ENCODE peak calls at places on chromosomes 13 and 19, in nine cellular contexts. One of them, this sample, is unnamed.

GRCh38 chr13:51246411-51247298 is 24.5 kb downstream of the FAM124A start:
- DNase-seq in iPS DF 6.9: no peak
- DNase-seq in spleen: no peak
- DNase-seq in Peyer's patch: no peak
- DNase-seq in GM23338: no peak
- DNase-seq in CD4-positive, CD25-positive, alpha-beta regulatory T cell: no peak
- DNase-seq in heart left ventricle: peak; percentile 68
- DNase-seq in stomach: no peak
- DNase-seq in neural progenitor cell: peak; percentile 37
- DNase-seq in this sample: no peak

GRCh38 chr13:102399791-102400618 is 1.8 kb downstream of the FGF14 start:
- DNase-seq in iPS DF 6.9: no peak
- DNase-seq in spleen: peak; percentile 75
- DNase-seq in Peyer's patch: no peak
- DNase-seq in GM23338: peak; percentile 55
- DNase-seq in CD4-positive, CD25-positive, alpha-beta regulatory T cell: no peak
- DNase-seq in heart left ventricle: peak; percentile 61
- DNase-seq in stomach: no peak
- DNase-seq in neural progenitor cell: peak; percentile 46
- DNase-seq in this sample: no peak

GRCh38 chr13:106349080-106349841 is 186.2 kb downstream of the EFNB2 start:
- DNase-seq in iPS DF 6.9: no peak
- DNase-seq in spleen: no peak
- DNase-seq in Peyer's patch: no peak
- DNase-seq in GM23338: peak; percentile 62
- DNase-seq in CD4-positive, CD25-positive, alpha-beta regulatory T cell: no peak
- DNase-seq in heart left ventricle: no peak
- DNase-seq in stomach: peak; percentile 69
- DNase-seq in neural progenitor cell: peak; percentile 71
- DNase-seq in this sample: peak; percentile 46

GRCh38 chr19:1568320-1569019 is at the start of gene MEX3D:
- DNase-seq in iPS DF 6.9: no peak
- DNase-seq in spleen: peak; percentile 93
- DNase-seq in Peyer's patch: peak; percentile 82
- DNase-seq in GM23338: peak; percentile 83
- DNase-seq in CD4-positive, CD25-positive, alpha-beta regulatory T cell: peak; percentile 81
- DNase-seq in heart left ventricle: peak; percentile 88
- DNase-seq in stomach: peak; percentile 87
- DNase-seq in neural progenitor cell: peak; percentile 90
- DNase-seq in this sample: peak; percentile 67

GRCh38 chr13:72290962-72291681 is 424.1 kb upstream of the DACH1 start:
- DNase-seq in iPS DF 6.9: peak; percentile 7
- DNase-seq in spleen: no peak
- DNase-seq in Peyer's patch: no peak
- DNase-seq in GM23338: peak; percentile 47
- DNase-seq in CD4-positive, CD25-positive, alpha-beta regulatory T cell: no peak
- DNase-seq in heart left ventricle: no peak
- DNase-seq in stomach: no peak
- DNase-seq in neural progenitor cell: no peak
- DNase-seq in this sample: no peak

GRCh38 chr19:4233282-4233853 is 4.0 kb downstream of the EBI3 start:
- DNase-seq in iPS DF 6.9: no peak
- DNase-seq in spleen: peak; percentile 91
- DNase-seq in Peyer's patch: peak; percentile 45
- DNase-seq in GM23338: peak; percentile 84
- DNase-seq in CD4-positive, CD25-positive, alpha-beta regulatory T cell: peak; percentile 49
- DNase-seq in heart left ventricle: peak; percentile 76
- DNase-seq in stomach: peak; percentile 54
- DNase-seq in neural progenitor cell: peak; percentile 52
- DNase-seq in this sample: peak; percentile 42

GRCh38 chr19:18647807-18648206 is 11.0 kb downstream of the KLHL26 start:
- DNase-seq in iPS DF 6.9: no peak
- DNase-seq in spleen: no peak
- DNase-seq in Peyer's patch: no peak
- DNase-seq in GM23338: no peak
- DNase-seq in CD4-positive, CD25-positive, alpha-beta regulatory T cell: no peak
- DNase-seq in heart left ventricle: no peak
- DNase-seq in stomach: no peak
- DNase-seq in neural progenitor cell: no peak
- DNase-seq in this sample: no peak

GRCh38 chr13:112449545-112449930 is 73.4 kb downstream of the SPACA7 start:
- DNase-seq in iPS DF 6.9: no peak
- DNase-seq in spleen: peak; percentile 25
- DNase-seq in Peyer's patch: no peak
- DNase-seq in GM23338: no peak
- DNase-seq in CD4-positive, CD25-positive, alpha-beta regulatory T cell: no peak
- DNase-seq in heart left ventricle: peak; percentile 42
- DNase-seq in stomach: peak; percentile 11
- DNase-seq in neural progenitor cell: no peak
- DNase-seq in this sample: peak; percentile 19

GRCh38 chr19:51514866-51515481 is 13.4 kb upstream of the SIGLEC12 start:
- DNase-seq in iPS DF 6.9: peak; percentile 39
- DNase-seq in spleen: no peak
- DNase-seq in Peyer's patch: no peak
- DNase-seq in GM23338: peak; percentile 82
- DNase-seq in CD4-positive, CD25-positive, alpha-beta regulatory T cell: no peak
- DNase-seq in heart left ventricle: no peak
- DNase-seq in stomach: no peak
- DNase-seq in neural progenitor cell: peak; percentile 56
- DNase-seq in this sample: no peak

GRCh38 chr13:59086147-59086546 is 1077.6 kb downstream of the DIAPH3 start:
- DNase-seq in iPS DF 6.9: no peak
- DNase-seq in spleen: no peak
- DNase-seq in Peyer's patch: no peak
- DNase-seq in GM23338: no peak
- DNase-seq in CD4-positive, CD25-positive, alpha-beta regulatory T cell: no peak
- DNase-seq in heart left ventricle: no peak
- DNase-seq in stomach: no peak
- DNase-seq in neural progenitor cell: no peak
- DNase-seq in this sample: no peak

GRCh38 chr19:17616961-17617806 is 61.7 kb downstream of the COLGALT1 start:
- DNase-seq in iPS DF 6.9: no peak
- DNase-seq in spleen: no peak
- DNase-seq in Peyer's patch: no peak
- DNase-seq in GM23338: peak; percentile 94
- DNase-seq in CD4-positive, CD25-positive, alpha-beta regulatory T cell: no peak
- DNase-seq in heart left ventricle: no peak
- DNase-seq in stomach: no peak
- DNase-seq in neural progenitor cell: peak; percentile 66
- DNase-seq in this sample: no peak

GRCh38 chr13:32136716-32137115 is 105.1 kb downstream of the FRY start:
- DNase-seq in iPS DF 6.9: no peak
- DNase-seq in spleen: no peak
- DNase-seq in Peyer's patch: no peak
- DNase-seq in GM23338: no peak
- DNase-seq in CD4-positive, CD25-positive, alpha-beta regulatory T cell: no peak
- DNase-seq in heart left ventricle: no peak
- DNase-seq in stomach: no peak
- DNase-seq in neural progenitor cell: no peak
- DNase-seq in this sample: no peak

GRCh38 chr19:55178781-55179569 is 1.1 kb downstream of the SYT5 start:
- DNase-seq in iPS DF 6.9: no peak
- DNase-seq in spleen: peak; percentile 96
- DNase-seq in Peyer's patch: peak; percentile 82
- DNase-seq in GM23338: peak; percentile 96
- DNase-seq in CD4-positive, CD25-positive, alpha-beta regulatory T cell: peak; percentile 93
- DNase-seq in heart left ventricle: peak; percentile 77
- DNase-seq in stomach: peak; percentile 69
- DNase-seq in neural progenitor cell: peak; percentile 97
- DNase-seq in this sample: no peak

GRCh38 chr13:67063036-67063435 is 167.1 kb downstream of the PCDH9 start:
- DNase-seq in iPS DF 6.9: no peak
- DNase-seq in spleen: no peak
- DNase-seq in Peyer's patch: no peak
- DNase-seq in GM23338: no peak
- DNase-seq in CD4-positive, CD25-positive, alpha-beta regulatory T cell: no peak
- DNase-seq in heart left ventricle: no peak
- DNase-seq in stomach: no peak
- DNase-seq in neural progenitor cell: no peak
- DNase-seq in this sample: no peak

GRCh38 chr13:98976338-98976737 is 1.5 kb downstream of the DOCK9 start:
- DNase-seq in iPS DF 6.9: no peak
- DNase-seq in spleen: no peak
- DNase-seq in Peyer's patch: no peak
- DNase-seq in GM23338: no peak
- DNase-seq in CD4-positive, CD25-positive, alpha-beta regulatory T cell: no peak
- DNase-seq in heart left ventricle: no peak
- DNase-seq in stomach: no peak
- DNase-seq in neural progenitor cell: no peak
- DNase-seq in this sample: no peak

GRCh38 chr13:98977568-98978270 is at the start of gene DOCK9:
- DNase-seq in iPS DF 6.9: no peak
- DNase-seq in spleen: no peak
- DNase-seq in Peyer's patch: no peak
- DNase-seq in GM23338: peak; percentile 60
- DNase-seq in CD4-positive, CD25-positive, alpha-beta regulatory T cell: no peak
- DNase-seq in heart left ventricle: peak; percentile 81
- DNase-seq in stomach: peak; percentile 60
- DNase-seq in neural progenitor cell: peak; percentile 67
- DNase-seq in this sample: peak; percentile 42

GRCh38 chr13:98978280-98978679 is 416 bp upstream of the DOCK9 start:
- DNase-seq in iPS DF 6.9: no peak
- DNase-seq in spleen: no peak
- DNase-seq in Peyer's patch: no peak
- DNase-seq in GM23338: no peak
- DNase-seq in CD4-positive, CD25-positive, alpha-beta regulatory T cell: no peak
- DNase-seq in heart left ventricle: no peak
- DNase-seq in stomach: no peak
- DNase-seq in neural progenitor cell: no peak
- DNase-seq in this sample: no peak

GRCh38 chr13:98976941-98977340 is 923 bp downstream of the DOCK9 start:
- DNase-seq in iPS DF 6.9: no peak
- DNase-seq in spleen: no peak
- DNase-seq in Peyer's patch: no peak
- DNase-seq in GM23338: no peak
- DNase-seq in CD4-positive, CD25-positive, alpha-beta regulatory T cell: no peak
- DNase-seq in heart left ventricle: no peak
- DNase-seq in stomach: no peak
- DNase-seq in neural progenitor cell: no peak
- DNase-seq in this sample: no peak

GRCh38 chr13:98979012-98979411 is 1.1 kb upstream of the DOCK9 start:
- DNase-seq in iPS DF 6.9: no peak
- DNase-seq in spleen: no peak
- DNase-seq in Peyer's patch: no peak
- DNase-seq in GM23338: no peak
- DNase-seq in CD4-positive, CD25-positive, alpha-beta regulatory T cell: no peak
- DNase-seq in heart left ventricle: no peak
- DNase-seq in stomach: no peak
- DNase-seq in neural progenitor cell: no peak
- DNase-seq in this sample: no peak
- H3K27ac ChIP-seq in iPS DF 6.9: no peak overlapping the region
- H3K27ac ChIP-seq in spleen: no peak overlapping the region
- H3K27ac ChIP-seq in Peyer's patch: no peak overlapping the region
- H3K27ac ChIP-seq in GM23338: no peak overlapping the region
- H3K27ac ChIP-seq in CD4-positive, CD25-positive, alpha-beta regulatory T cell: no peak overlapping the region
- H3K27ac ChIP-seq in heart left ventricle: peak overlapping the region; percentile 22
- H3K27ac ChIP-seq in stomach: no peak overlapping the region
- H3K27ac ChIP-seq in neural progenitor cell: no peak overlapping the region
- H3K27ac ChIP-seq in this sample: peak overlapping the region; percentile 37

GRCh38 chr13:86569974-86570373 is 770.8 kb upstream of the SLITRK6 start:
- DNase-seq in iPS DF 6.9: no peak
- DNase-seq in spleen: no peak
- DNase-seq in Peyer's patch: no peak
- DNase-seq in GM23338: no peak
- DNase-seq in CD4-positive, CD25-positive, alpha-beta regulatory T cell: no peak
- DNase-seq in heart left ventricle: no peak
- DNase-seq in stomach: no peak
- DNase-seq in neural progenitor cell: no peak
- DNase-seq in this sample: no peak
- H3K4me1 ChIP-seq in iPS DF 6.9: no peaks in the 10 kb centered on the region
- H3K4me1 ChIP-seq in spleen: no peaks in the 10 kb centered on the region
- H3K4me1 ChIP-seq in Peyer's patch: no peaks in the 10 kb centered on the region
- H3K4me1 ChIP-seq in GM23338: no peaks in the 10 kb centered on the region
- H3K4me1 ChIP-seq in CD4-positive, CD25-positive, alpha-beta regulatory T cell: no peaks in the 10 kb centered on the region
- H3K4me1 ChIP-seq in heart left ventricle: no peaks in the 10 kb centered on the region
- H3K4me1 ChIP-seq in stomach: no peaks in the 10 kb centered on the region
- H3K4me1 ChIP-seq in neural progenitor cell: no peaks in the 10 kb centered on the region
- H3K4me1 ChIP-seq in this sample: no peaks in the 10 kb centered on the region

GRCh38 chr13:25678398-25678797 is 306.6 kb downstream of the ATP8A2 start:
- DNase-seq in iPS DF 6.9: no peak
- DNase-seq in spleen: no peak
- DNase-seq in Peyer's patch: no peak
- DNase-seq in GM23338: no peak
- DNase-seq in CD4-positive, CD25-positive, alpha-beta regulatory T cell: no peak
- DNase-seq in heart left ventricle: no peak
- DNase-seq in stomach: peak; percentile 81
- DNase-seq in neural progenitor cell: no peak
- DNase-seq in this sample: no peak

GRCh38 chr13:25679154-25679553 is 307.4 kb downstream of the ATP8A2 start:
- DNase-seq in iPS DF 6.9: no peak
- DNase-seq in spleen: no peak
- DNase-seq in Peyer's patch: no peak
- DNase-seq in GM23338: no peak
- DNase-seq in CD4-positive, CD25-positive, alpha-beta regulatory T cell: no peak
- DNase-seq in heart left ventricle: no peak
- DNase-seq in stomach: no peak
- DNase-seq in neural progenitor cell: no peak
- DNase-seq in this sample: no peak

GRCh38 chr13:25679936-25680335 is 308.2 kb downstream of the ATP8A2 start:
- DNase-seq in iPS DF 6.9: no peak
- DNase-seq in spleen: no peak
- DNase-seq in Peyer's patch: no peak
- DNase-seq in GM23338: no peak
- DNase-seq in CD4-positive, CD25-positive, alpha-beta regulatory T cell: no peak
- DNase-seq in heart left ventricle: no peak
- DNase-seq in stomach: no peak
- DNase-seq in neural progenitor cell: no peak
- DNase-seq in this sample: no peak

GRCh38 chr13:25677956-25678355 is 306.2 kb downstream of the ATP8A2 start:
- DNase-seq in iPS DF 6.9: no peak
- DNase-seq in spleen: no peak
- DNase-seq in Peyer's patch: no peak
- DNase-seq in GM23338: no peak
- DNase-seq in CD4-positive, CD25-positive, alpha-beta regulatory T cell: no peak
- DNase-seq in heart left ventricle: no peak
- DNase-seq in stomach: no peak
- DNase-seq in neural progenitor cell: no peak
- DNase-seq in this sample: no peak

DNA sequence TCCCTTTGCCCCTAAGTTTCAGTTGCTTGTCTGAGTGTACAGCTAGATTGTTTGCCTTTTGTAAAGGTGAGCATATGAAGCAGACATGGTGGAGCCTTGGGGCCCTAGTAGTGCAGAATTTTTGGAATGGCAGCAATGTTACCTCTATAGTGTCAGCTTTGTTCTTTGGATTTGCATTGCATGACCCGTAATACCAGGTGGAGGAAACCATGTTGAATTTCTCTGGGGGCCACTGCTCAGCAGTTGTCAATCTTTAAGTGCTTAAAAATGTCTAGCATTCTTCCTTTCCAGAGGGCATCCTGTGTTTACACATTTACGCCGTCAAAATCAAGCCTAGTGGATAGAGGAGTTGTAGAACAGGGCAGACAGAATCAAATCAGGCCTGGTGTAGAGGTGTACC is 303.3 kb downstream of the ATP8A2 start:
- DNase-seq in iPS DF 6.9: no peak
- DNase-seq in spleen: no peak
- DNase-seq in Peyer's patch: no peak
- DNase-seq in GM23338: peak; percentile 12
- DNase-seq in CD4-positive, CD25-positive, alpha-beta regulatory T cell: no peak
- DNase-seq in heart left ventricle: no peak
- DNase-seq in stomach: no peak
- DNase-seq in neural progenitor cell: no peak
- DNase-seq in this sample: no peak
- H3K27ac ChIP-seq in iPS DF 6.9: no peak overlapping the region
- H3K27ac ChIP-seq in spleen: no peak overlapping the region
- H3K27ac ChIP-seq in Peyer's patch: no peak overlapping the region
- H3K27ac ChIP-seq in GM23338: no peak overlapping the region
- H3K27ac ChIP-seq in CD4-positive, CD25-positive, alpha-beta regulatory T cell: no peak overlapping the region
- H3K27ac ChIP-seq in heart left ventricle: no peak overlapping the region
- H3K27ac ChIP-seq in stomach: no peak overlapping the region
- H3K27ac ChIP-seq in neural progenitor cell: peak overlapping the region; percentile 6
- H3K27ac ChIP-seq in this sample: no peak overlapping the region

GRCh38 chr19:29528350-29528945 is 2.7 kb downstream of the VSTM2B start:
- DNase-seq in iPS DF 6.9: no peak
- DNase-seq in spleen: peak; percentile 78
- DNase-seq in Peyer's patch: no peak
- DNase-seq in GM23338: peak; percentile 90
- DNase-seq in CD4-positive, CD25-positive, alpha-beta regulatory T cell: no peak
- DNase-seq in heart left ventricle: peak; percentile 79
- DNase-seq in stomach: no peak
- DNase-seq in neural progenitor cell: peak; percentile 95
- DNase-seq in this sample: no peak
- H3K4me1 ChIP-seq in iPS DF 6.9: peaks cover 7% of the 10 kb centered on the region
- H3K4me1 ChIP-seq in spleen: peaks cover 61% of the 10 kb centered on the region
- H3K4me1 ChIP-seq in Peyer's patch: no peaks in the 10 kb centered on the region
- H3K4me1 ChIP-seq in GM23338: peaks cover 12% of the 10 kb centered on the region
- H3K4me1 ChIP-seq in CD4-positive, CD25-positive, alpha-beta regulatory T cell: peaks cover 30% of the 10 kb centered on the region
- H3K4me1 ChIP-seq in heart left ventricle: peaks cover 43% of the 10 kb centered on the region
- H3K4me1 ChIP-seq in stomach: peaks cover 23% of the 10 kb centered on the region
- H3K4me1 ChIP-seq in neural progenitor cell: peaks cover 28% of the 10 kb centered on the region
- H3K4me1 ChIP-seq in this sample: peaks cover 25% of the 10 kb centered on the region